ENCODE peak calls at places on chromosome 4, in nine cellular contexts. F, K, A, P, C, L, T, Y and G are unnamed samples.
A peak's percentile ranks its signal among the peaks of the same experiment; 100 is the strongest.

GRCh38 chr4:64767547-64767946 is 358.3 kb upstream of the TECRL start:
- DNase-seq in F (no peak), K (no peak), A (no peak), P (no peak), C (no peak), L (no peak), T (no peak), Y (no peak), G (no peak)

GRCh38 chr4:183504930-183505555 is at the start of gene ING2:
- DNase-seq in F (no peak), K (peak; percentile 20), A (peak; percentile 91), P (peak; percentile 21), C (no peak), L (peak; percentile 79), T (no peak), Y (no peak), G (peak; percentile 85)

GRCh38 chr4:174303687-174304086 is 20.0 kb downstream of the CEP44 start:
- DNase-seq in F (no peak), K (no peak), A (no peak), P (no peak), C (no peak), L (no peak), T (no peak), Y (no peak), G (no peak)

GRCh38 chr4:167614866-167615265 is 380.6 kb upstream of the SPOCK3 start:
- DNase-seq in F (no peak), K (no peak), A (no peak), P (no peak), C (no peak), L (no peak), T (no peak), Y (no peak), G (no peak)

GRCh38 chr4:72179342-72179741 is 147.5 kb downstream of the NPFFR2 start:
- DNase-seq in F (no peak), K (no peak), A (no peak), P (no peak), C (no peak), L (no peak), T (no peak), Y (no peak), G (no peak)

GRCh38 chr4:159171287-159171686 is 68.4 kb downstream of the RAPGEF2 start:
- DNase-seq in F (no peak), K (no peak), A (no peak), P (no peak), C (no peak), L (no peak), T (no peak), Y (no peak), G (no peak)

GRCh38 chr4:52106701-52107100 is 55.6 kb downstream of the SPATA18 start:
- DNase-seq in F (no peak), K (no peak), A (no peak), P (no peak), C (no peak), L (no peak), T (no peak), Y (no peak), G (no peak)

GRCh38 chr4:140867338-140867737 is 111.2 kb upstream of the TBC1D9 start:
- DNase-seq in F (no peak), K (no peak), A (no peak), P (no peak), C (no peak), L (no peak), T (no peak), Y (no peak), G (no peak)

GRCh38 chr4:94446386-94446785 is 5.4 kb upstream of the PDLIM5 start:
- DNase-seq in F (no peak), K (no peak), A (no peak), P (no peak), C (no peak), L (no peak), T (no peak), Y (no peak), G (no peak)

GRCh38 chr4:150582881-150583286 is 933 bp downstream of the MAB21L2 start:
- DNase-seq in F (no peak), K (no peak), A (no peak), P (no peak), C (no peak), L (no peak), T (no peak), Y (no peak), G (no peak)

GRCh38 chr4:48739560-48740019 is 40.5 kb downstream of the FRYL start:
- DNase-seq in F (no peak), K (no peak), A (no peak), P (no peak), C (no peak), L (no peak), T (no peak), Y (no peak), G (no peak)

GRCh38 chr4:1900087-1900433 is 28.9 kb downstream of the NSD2 start:
- DNase-seq in F (no peak), K (no peak), A (no peak), P (no peak), C (no peak), L (no peak), T (no peak), Y (no peak), G (no peak)

GRCh38 chr4:139202984-139203383 is 26.0 kb upstream of the ELF2 start:
- DNase-seq in F (no peak), K (no peak), A (no peak), P (no peak), C (no peak), L (no peak), T (no peak), Y (no peak), G (no peak)

GRCh38 chr4:84849051-84849640 is 117.3 kb downstream of the WDFY3 start:
- DNase-seq in F (no peak), K (no peak), A (no peak), P (no peak), C (no peak), L (no peak), T (no peak), Y (no peak), G (no peak)

GRCh38 chr4:38902221-38902620 is 34.6 kb downstream of the FAM114A1 start:
- DNase-seq in F (no peak), K (no peak), A (no peak), P (no peak), C (no peak), L (no peak), T (no peak), Y (no peak), G (no peak)

GRCh38 chr4:123233409-123233808 is 163.2 kb upstream of the SPRY1 start:
- DNase-seq in F (no peak), K (no peak), A (no peak), P (no peak), C (no peak), L (no peak), T (no peak), Y (no peak), G (no peak)

GRCh38 chr4:24273148-24273547 is 311.2 kb downstream of the DHX15 start:
- DNase-seq in F (no peak), K (no peak), A (no peak), P (no peak), C (no peak), L (no peak), T (no peak), Y (no peak), G (no peak)

GRCh38 chr4:5205981-5206380 is 154.7 kb downstream of the STK32B start:
- DNase-seq in F (no peak), K (no peak), A (no peak), P (no peak), C (no peak), L (no peak), T (no peak), Y (no peak), G (no peak)